ENCODE peak calls at places on chromosomes 4 and X, in four cellular contexts. Z is H9, P is neuronal stem cell, A is IMR-90. B is an unnamed sample.

GRCh38 chr4:108130955-108131354 is 37.8 kb downstream of the LEF1 start:
- DNase-seq in P (no peak), Z (peak; percentile 46), A (no peak), B (no peak)

GRCh38 chr4:137861682-137862081 is 329.4 kb upstream of the PCDH18 start:
- DNase-seq in P (no peak), A (peak; percentile 29), Z (no peak), B (no peak)

GRCh38 chrX:85052636-85053343 is 49.1 kb downstream of the APOOL start:
- DNase-seq in Z (no peak), A (peak; percentile 86), P (no peak), B (peak; percentile 86)

GRCh38 chr4:4837316-4837715 is 22.1 kb upstream of the MSX1 start:
- DNase-seq in A (no peak), P (no peak), Z (no peak), B (no peak)

GRCh38 chrX:72712094-72712755 is 1.9 kb downstream of the PHKA1 start:
- DNase-seq in A (peak; percentile 13), P (no peak), Z (no peak), B (no peak)

GRCh38 chr4:8607603-8608481 is 15.3 kb downstream of the CPZ start:
- DNase-seq in A (no peak), P (peak; percentile 70), Z (peak; percentile 82), B (peak; percentile 32)

GRCh38 chr4:156800463-156800862 is 171.1 kb downstream of the PDGFC start:
- DNase-seq in A (no peak), P (no peak), Z (no peak), B (no peak)

GRCh38 chr4:56405016-56405415 is 17.7 kb upstream of the AASDH start:
- DNase-seq in Z (no peak), P (no peak), A (no peak), B (no peak)

GRCh38 chrX:16479206-16479869 is 170.6 kb upstream of the S100G start:
- DNase-seq in Z (no peak), P (no peak), A (peak; percentile 84), B (no peak)

GRCh38 chr4:145954924-145955339 is 16.3 kb upstream of the ZNF827 start:
- DNase-seq in Z (no peak), P (no peak), A (peak; percentile 96), B (peak; percentile 96)

GRCh38 chr4:2286904-2287593 is 25.1 kb upstream of the MXD4 start:
- DNase-seq in P (no peak), A (peak; percentile 4), Z (peak; percentile 27), B (no peak)

GRCh38 chr4:84159767-84160166 is 339.3 kb downstream of the NKX6-1 start:
- DNase-seq in A (no peak), P (peak; percentile 42), Z (peak; percentile 64), B (no peak)

GRCh38 chrX:78513996-78514745 is 145.0 kb downstream of the RTL3 start:
- DNase-seq in A (no peak), Z (no peak), P (no peak), B (no peak)

GRCh38 chr4:77819409-77819835 is 254 bp upstream of the CNOT6L start:
- DNase-seq in A (no peak), P (no peak), Z (peak; percentile 32), B (peak; percentile 63)

GRCh38 chrX:9055354-9055753 is 21.4 kb upstream of the FAM9B start:
- DNase-seq in P (no peak), A (no peak), Z (no peak), B (no peak)

GRCh38 chr4:152310223-152310622 is 225.7 kb downstream of the FBXW7 start:
- DNase-seq in P (no peak), A (peak; percentile 82), Z (peak; percentile 30), B (peak; percentile 56)

GRCh38 chr4:37802068-37802666 is 24.3 kb upstream of the PGM2 start:
- DNase-seq in P (peak; percentile 15), A (peak; percentile 60), Z (peak; percentile 80), B (peak; percentile 83)

GRCh38 chr4:119059221-119059620 is 76.4 kb upstream of the MYOZ2 start:
- DNase-seq in P (no peak), Z (no peak), A (no peak), B (no peak)

DNA sequence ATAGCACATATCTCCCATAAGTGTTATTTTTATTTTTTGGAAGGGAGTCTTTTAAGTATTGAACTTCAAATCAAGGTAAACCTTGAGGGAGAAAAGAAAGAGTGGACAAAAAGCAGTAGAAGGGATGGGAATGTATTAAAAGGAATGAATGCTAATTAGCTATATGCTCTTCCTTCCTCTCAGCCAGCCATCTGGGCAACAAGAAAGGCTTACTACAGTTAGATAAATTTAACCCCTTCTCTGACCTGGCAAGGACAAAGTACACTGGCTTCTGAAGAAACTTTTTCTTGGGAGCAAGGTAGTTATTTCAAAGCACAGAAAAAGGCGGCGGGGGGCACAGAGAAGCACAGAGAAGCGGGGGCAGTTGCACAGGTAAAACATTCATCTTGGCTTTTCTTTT is 54.6 kb downstream of the GAB1 start:
- DNase-seq in Z (no peak), A (no peak), P (no peak), B (no peak)
- H3K18ac ChIP-seq in Z (no peak overlapping the region), A (peak overlapping the region; percentile 8), P (no peak overlapping the region), B (no peak overlapping the region)

DNA sequence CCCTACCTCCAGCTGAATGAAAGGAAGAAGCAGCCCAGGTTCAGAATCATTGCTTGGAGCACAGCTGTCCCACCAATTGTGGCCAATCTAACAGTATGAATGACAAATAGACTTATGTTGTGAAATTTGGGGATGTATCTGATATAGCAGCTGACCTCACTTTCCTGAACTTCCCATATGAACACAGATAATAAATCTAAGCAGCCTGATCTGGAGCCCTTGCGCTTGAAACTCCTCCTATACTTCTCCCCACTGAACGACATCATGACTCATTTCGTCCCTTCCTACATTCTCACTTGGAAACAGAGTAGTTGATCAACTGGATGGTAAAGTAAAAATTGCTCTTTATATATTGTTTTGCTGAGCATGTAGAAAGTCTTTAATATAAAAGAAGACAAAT is 24.2 kb upstream of the AMELX start:
- DNase-seq in A (no peak), Z (no peak), P (no peak), B (no peak)
- H3K18ac ChIP-seq in A (no peak overlapping the region), Z (no peak overlapping the region), P (no peak overlapping the region), B (no peak overlapping the region)

GRCh38 chr4:27088491-27088890 is 227.8 kb downstream of the STIM2 start:
- DNase-seq in Z (no peak), A (no peak), P (no peak), B (no peak)
- H3K18ac ChIP-seq in Z (peak overlapping the region; percentile 54), A (no peak overlapping the region), P (no peak overlapping the region), B (no peak overlapping the region)

GRCh38 chrX:68828740-68829593 is at the start of gene EFNB1:
- DNase-seq in A (peak; percentile 96), P (peak; percentile 92), Z (peak; percentile 91), B (peak; percentile 91)
- H3K18ac ChIP-seq in A (no peak within 1 kb of the TSS), P (peak within 1 kb of the TSS; percentile 90), Z (no peak within 1 kb of the TSS), B (peak within 1 kb of the TSS; percentile 81)

GRCh38 chr4:53014881-53015280 is 152.8 kb downstream of the RASL11B start:
- DNase-seq in Z (no peak), A (peak; percentile 66), P (no peak), B (no peak)

GRCh38 chr4:53012738-53013137 is 150.6 kb downstream of the RASL11B start:
- DNase-seq in Z (no peak), A (peak; percentile 30), P (no peak), B (no peak)

GRCh38 chr4:53015681-53016080 is 153.6 kb downstream of the RASL11B start:
- DNase-seq in P (peak; percentile 48), Z (peak; percentile 37), A (peak; percentile 81), B (peak; percentile 60)

GRCh38 chr4:53014368-53014767 is 152.3 kb downstream of the RASL11B start:
- DNase-seq in Z (no peak), P (no peak), A (no peak), B (no peak)

GRCh38 chr4:53013873-53014272 is 151.8 kb downstream of the RASL11B start:
- DNase-seq in P (no peak), A (no peak), Z (no peak), B (no peak)
- H3K18ac ChIP-seq in P (no peak overlapping the region), A (peak overlapping the region; percentile 70), Z (no peak overlapping the region), B (no peak overlapping the region)

GRCh38 chr4:122854444-122854843 is 27.8 kb downstream of the FGF2 start:
- DNase-seq in A (no peak), P (no peak), Z (no peak), B (no peak)
- H3K18ac ChIP-seq in A (peak overlapping the region; percentile 28), P (no peak overlapping the region), Z (no peak overlapping the region), B (no peak overlapping the region)